ENCODE peak calls at places on chromosomes 12 and 14, in six cellular contexts. G is psoas muscle, K is upper lobe of left lung, C is stomach, J is esophagus squamous epithelium, A is right cardiac atrium. X is an unnamed sample.

GRCh38 chr12:73892181-73892580 is 645.5 kb upstream of the ATXN7L3B start:
- DNase-seq in G (no peak), J (no peak), A (no peak), K (no peak), C (no peak), X (no peak)

GRCh38 chr14:99247091-99247729 is 24.8 kb downstream of the BCL11B start:
- DNase-seq in G (no peak), K (no peak), A (no peak), C (no peak), J (no peak), X (no peak)

GRCh38 chr14:34775342-34775741 is 60.9 kb upstream of the CFL2 start:
- DNase-seq in K (no peak), G (no peak), A (no peak), C (no peak), J (no peak), X (no peak)

GRCh38 chr14:55847766-55848165 is 267.8 kb downstream of the KTN1 start:
- DNase-seq in C (no peak), G (no peak), K (no peak), A (no peak), J (no peak), X (no peak)

GRCh38 chr14:85178869-85179268 is 351.1 kb upstream of the FLRT2 start:
- DNase-seq in K (no peak), J (no peak), A (no peak), C (no peak), G (no peak), X (no peak)

GRCh38 chr12:75564398-75564797 is 53.0 kb upstream of the KRR1 start:
- DNase-seq in G (no peak), J (no peak), K (no peak), A (no peak), C (no peak), X (no peak)

GRCh38 chr12:19496249-19497208 is 57.2 kb downstream of the AEBP2 start:
- DNase-seq in J (no peak), K (no peak), A (no peak), G (no peak), C (no peak), X (no peak)

GRCh38 chr12:92942905-92943304 is 13.8 kb upstream of the EEA1 start:
- DNase-seq in C (no peak), J (no peak), K (no peak), G (no peak), A (no peak), X (no peak)

GRCh38 chr12:3220382-3221321 is 143.5 kb downstream of the TSPAN9 start:
- DNase-seq in J (no peak), G (no peak), C (no peak), A (peak), K (no peak), X (no peak)

GRCh38 chr14:31968107-31968810 is 108.8 kb upstream of the ARHGAP5 start:
- DNase-seq in G (no peak), C (no peak), K (no peak), A (no peak), J (no peak), X (no peak)

GRCh38 chr14:69713976-69714716 is 52.8 kb upstream of the SRSF5 start:
- DNase-seq in K (no peak), A (no peak), C (no peak), G (no peak), J (no peak), X (no peak)

GRCh38 chr12:59431266-59431665 is 164.6 kb upstream of the SLC16A7 start:
- DNase-seq in J (no peak), G (no peak), C (no peak), K (no peak), A (no peak), X (no peak)

GRCh38 chr14:48035836-48036235 is 360.4 kb upstream of the MDGA2 start:
- DNase-seq in K (no peak), J (no peak), G (no peak), C (no peak), A (no peak), X (no peak)

GRCh38 chr12:54039417-54040147 is 6.7 kb downstream of the HOXC5 start:
- DNase-seq in K (no peak), A (peak), J (no peak), G (peak), C (no peak), X (no peak)

GRCh38 chr12:54040148-54040494 is 7.3 kb downstream of the HOXC5 start:
- DNase-seq in J (no peak), G (no peak), K (no peak), C (no peak), A (no peak), X (no peak)

GRCh38 chr12:54042970-54043744 is 10.3 kb downstream of the HOXC5 start:
- DNase-seq in K (no peak), C (no peak), J (no peak), G (no peak), A (no peak), X (no peak)

GRCh38 chr12:54040648-54041047 is 7.8 kb downstream of the HOXC5 start:
- DNase-seq in G (no peak), C (no peak), A (no peak), J (no peak), K (no peak), X (no peak)

DNA sequence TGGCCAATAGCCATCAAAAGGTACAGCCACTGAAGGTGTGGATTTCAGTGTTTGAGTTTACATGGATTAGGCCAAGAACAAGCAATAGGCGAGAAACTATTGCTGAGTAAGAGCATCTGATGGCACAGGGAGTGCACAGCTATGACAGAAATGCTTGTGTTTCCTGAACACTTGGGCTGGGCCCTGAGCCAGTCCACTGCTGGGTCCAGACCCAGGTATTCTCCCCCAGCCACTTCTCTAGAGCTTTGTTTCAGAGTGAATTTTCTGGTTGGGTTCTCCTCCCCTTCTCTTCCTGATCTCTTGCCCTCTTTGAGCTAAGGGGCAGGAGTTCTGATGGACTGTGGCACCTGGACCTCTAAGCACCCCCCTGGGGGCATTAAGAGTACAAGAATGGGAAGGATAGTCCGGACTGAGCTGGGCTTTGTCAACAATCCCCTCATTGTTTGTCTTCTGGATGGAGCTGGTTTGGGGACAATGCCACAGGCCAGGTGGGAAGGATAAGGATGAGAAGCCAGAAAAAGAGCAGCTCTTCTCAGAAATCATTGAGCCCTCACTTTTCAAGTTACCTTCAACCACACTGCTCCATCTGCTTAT is 8.3 kb downstream of the HOXC5 start:
- DNase-seq in G (no peak), K (no peak), A (no peak), J (no peak), C (no peak), X (no peak)
- H3K4me3 ChIP-seq in G (no peak), K (no peak), A (no peak), J (no peak), C (no peak), X (no peak)

GRCh38 chr12:116075251-116075650 is 202.2 kb downstream of the MED13L start:
- DNase-seq in J (no peak), A (no peak), K (no peak), G (no peak), C (no peak), X (no peak)
- H3K4me3 ChIP-seq in J (no peak), A (no peak), K (no peak), G (no peak), C (no peak), X (no peak)

GRCh38 chr12:119877639-119877948 is 474 bp upstream of the CIT start:
- DNase-seq in K (no peak), J (no peak), C (no peak), G (no peak), A (no peak), X (no peak)
- H3K4me3 ChIP-seq in K (no peak), J (peak), C (peak), G (peak), A (peak), X (peak)

DNA sequence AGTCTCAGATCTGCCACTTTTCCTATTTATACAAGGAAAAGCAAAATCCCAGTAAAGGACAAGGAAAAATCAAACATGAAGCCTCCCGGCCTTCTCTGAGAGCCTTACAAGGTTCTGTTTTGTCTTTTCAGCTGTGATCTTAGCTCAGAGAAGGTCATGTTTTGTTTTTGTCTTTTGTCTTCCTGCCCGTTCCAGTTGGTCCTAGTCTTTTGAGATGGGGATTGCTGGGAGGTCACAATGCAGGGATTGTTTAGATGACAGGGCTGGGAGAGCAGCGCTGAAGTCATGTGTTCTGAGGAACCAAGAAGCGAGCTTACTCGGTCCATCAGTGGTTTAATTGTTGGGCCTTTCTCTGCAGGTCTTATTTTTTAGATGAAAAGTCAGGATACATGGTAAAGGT is 6.0 kb downstream of the PLEKHH1 start:
- DNase-seq in A (no peak), K (no peak), J (no peak), C (no peak), G (no peak), X (no peak)
- H3K4me3 ChIP-seq in A (no peak), K (no peak), J (no peak), C (no peak), G (no peak), X (no peak)

GRCh38 chr12:25813843-25814242 is 144.6 kb upstream of the RASSF8 start:
- DNase-seq in K (no peak), A (no peak), C (no peak), G (no peak), J (no peak), X (no peak)

GRCh38 chr12:25810683-25811082 is 147.8 kb upstream of the RASSF8 start:
- DNase-seq in G (no peak), A (no peak), C (no peak), J (no peak), K (no peak), X (no peak)

GRCh38 chr12:25811656-25812126 is 146.8 kb upstream of the RASSF8 start:
- DNase-seq in A (no peak), G (no peak), C (no peak), K (no peak), J (no peak), X (no peak)

GRCh38 chr12:25808604-25809003 is 149.9 kb upstream of the RASSF8 start:
- DNase-seq in A (no peak), J (no peak), G (no peak), K (no peak), C (no peak), X (no peak)

GRCh38 chr12:25812295-25812694 is 146.2 kb upstream of the RASSF8 start:
- DNase-seq in K (no peak), A (no peak), G (no peak), J (no peak), C (no peak), X (no peak)
- H3K4me3 ChIP-seq in K (no peak), A (no peak), G (no peak), J (no peak), C (no peak), X (no peak)

DNA sequence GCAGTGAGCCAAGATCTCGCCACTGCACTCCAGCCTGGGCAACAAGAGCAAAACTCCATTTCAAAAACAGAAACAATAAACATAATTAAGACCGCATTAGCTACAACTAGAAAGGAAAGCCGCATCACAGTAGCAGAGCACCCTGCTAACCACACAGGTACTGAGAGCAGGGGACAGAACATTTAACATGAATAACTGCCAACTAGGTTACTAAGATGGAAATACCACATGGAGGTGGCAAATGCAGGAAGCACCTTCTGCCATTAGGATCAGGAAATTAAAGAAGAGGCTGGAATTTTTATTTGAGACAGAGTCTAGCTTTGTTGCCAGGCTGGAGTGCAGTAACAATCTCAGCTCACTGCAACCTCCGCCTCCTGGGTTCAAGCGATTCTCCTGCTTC is 41.9 kb downstream of the CDC42BPB start:
- DNase-seq in A (no peak), G (no peak), C (no peak), K (no peak), J (no peak), X (no peak)
- H3K4me3 ChIP-seq in A (no peak), G (no peak), C (no peak), K (no peak), J (no peak), X (no peak)

GRCh38 chr12:9118161-9118560 is 2.4 kb upstream of the A2M start:
- DNase-seq in A (peak), G (no peak), K (no peak), C (no peak), J (no peak), X (peak)
- H3K4me3 ChIP-seq in A (no peak), G (no peak), K (no peak), C (no peak), J (peak), X (peak)

DNA sequence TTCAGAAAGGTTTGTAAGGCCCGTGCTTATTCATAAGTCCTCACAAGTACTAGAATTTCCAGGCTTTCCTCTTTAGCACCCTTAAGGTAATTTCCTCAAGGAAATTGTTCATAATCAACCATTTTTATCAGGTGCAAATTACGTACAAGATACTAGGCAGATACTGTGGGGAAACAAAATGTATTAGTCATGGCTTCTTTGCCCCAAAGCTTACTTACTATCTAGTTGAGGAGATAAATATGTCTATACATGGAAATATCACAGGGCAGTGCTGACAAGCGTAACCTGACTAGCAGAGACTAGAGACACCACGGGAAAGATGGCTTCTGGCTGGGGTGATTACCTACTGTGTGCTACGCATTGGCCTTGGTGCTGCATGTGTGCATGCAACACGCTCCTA is 22.5 kb downstream of the MAX start:
- DNase-seq in G (no peak), A (no peak), J (no peak), K (no peak), C (no peak), X (no peak)
- H3K4me3 ChIP-seq in G (no peak), A (no peak), J (no peak), K (no peak), C (no peak), X (no peak)

DNA sequence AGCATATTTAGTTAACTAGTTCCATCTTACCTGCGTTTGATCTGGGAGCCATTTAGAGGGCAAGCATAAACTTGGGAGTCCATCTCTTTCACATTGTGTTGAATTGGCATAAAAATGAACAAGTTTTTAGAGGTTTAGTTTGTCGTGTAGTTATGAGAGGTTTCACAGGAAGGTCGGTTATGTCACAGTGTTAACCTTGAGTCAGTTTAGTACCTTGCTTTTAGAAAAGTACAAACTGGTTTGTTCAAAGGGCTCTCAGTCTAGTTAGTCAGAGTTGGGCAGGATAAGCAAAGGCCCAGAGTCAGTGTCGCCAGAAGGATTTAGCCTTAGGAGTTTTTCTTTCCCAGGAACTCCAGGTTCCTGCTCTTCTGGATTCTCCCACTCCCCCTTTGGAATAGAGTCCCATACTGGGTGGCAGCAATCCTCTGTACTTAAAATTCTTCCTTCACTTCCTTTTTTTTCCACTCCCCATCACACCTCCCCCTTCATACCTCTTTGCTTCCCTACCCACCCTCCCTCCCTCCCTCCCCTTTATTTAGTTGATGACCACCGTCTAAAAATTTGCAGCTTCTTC is 12.0 kb downstream of the PCBP2 start:
- DNase-seq in G (no peak), A (no peak), K (no peak), J (no peak), C (no peak), X (no peak)
- H3K4me3 ChIP-seq in G (no peak), A (no peak), K (no peak), J (no peak), C (no peak), X (no peak)

GRCh38 chr12:104866286-104866685 is 91.8 kb downstream of the SLC41A2 start:
- DNase-seq in C (no peak), K (no peak), A (no peak), J (no peak), G (no peak), X (no peak)
- H3K4me3 ChIP-seq in C (no peak), K (no peak), A (no peak), J (no peak), G (no peak), X (no peak)